ENCODE peak calls at places on chromosomes 7 and 10, in four cellular contexts. T, H, D and Z are unnamed samples. For H3K4me1 and H3K36me3, the result is how much of the 10 kb centered on the place peaks cover.

GRCh38 chr7:17055596-17055995 is 173.8 kb upstream of the AGR3 start:
- DNase-seq in T (no peak), D (no peak), H (no peak), Z (no peak)

GRCh38 chr7:22884911-22885823 is 62.5 kb upstream of the TOMM7 start:
- DNase-seq in T (no peak), D (no peak), H (no peak), Z (no peak)

GRCh38 chr10:46297406-46298204 is 10.8 kb downstream of the ANTXRL start:
- DNase-seq in T (no peak), D (no peak), H (no peak), Z (peak)

GRCh38 chr10:110358278-110358677 is 53.6 kb upstream of the SMNDC1 start:
- DNase-seq in H (no peak), D (no peak), T (no peak), Z (no peak)

GRCh38 chr10:122143238-122143841 is 127.8 kb upstream of the BTBD16 start:
- DNase-seq in T (no peak), D (no peak), H (no peak), Z (no peak)

GRCh38 chr7:68504766-68505165 is 1093.5 kb upstream of the AUTS2 start:
- DNase-seq in T (no peak), H (no peak), D (no peak), Z (no peak)

GRCh38 chr7:135995751-135996150 is 18.6 kb upstream of the MTPN start:
- DNase-seq in T (no peak), H (no peak), D (no peak), Z (no peak)

GRCh38 chr7:47982610-47983009 is 3.2 kb upstream of the HUS1 start:
- DNase-seq in H (no peak), D (no peak), T (no peak), Z (no peak)

GRCh38 chr7:39085590-39086049 is 107.9 kb downstream of the POU6F2 start:
- DNase-seq in T (no peak), H (no peak), D (no peak), Z (no peak)

GRCh38 chr7:127770870-127771269 is 118.9 kb downstream of the SND1 start:
- DNase-seq in H (no peak), D (no peak), T (no peak), Z (no peak)

GRCh38 chr7:139634087-139634486 is 110.6 kb downstream of the CLEC2L start:
- DNase-seq in T (no peak), D (no peak), H (no peak), Z (no peak)

GRCh38 chr7:91784469-91784868 is 96.0 kb downstream of the MTERF1 start:
- DNase-seq in D (no peak), T (no peak), H (peak), Z (no peak)

DNA sequence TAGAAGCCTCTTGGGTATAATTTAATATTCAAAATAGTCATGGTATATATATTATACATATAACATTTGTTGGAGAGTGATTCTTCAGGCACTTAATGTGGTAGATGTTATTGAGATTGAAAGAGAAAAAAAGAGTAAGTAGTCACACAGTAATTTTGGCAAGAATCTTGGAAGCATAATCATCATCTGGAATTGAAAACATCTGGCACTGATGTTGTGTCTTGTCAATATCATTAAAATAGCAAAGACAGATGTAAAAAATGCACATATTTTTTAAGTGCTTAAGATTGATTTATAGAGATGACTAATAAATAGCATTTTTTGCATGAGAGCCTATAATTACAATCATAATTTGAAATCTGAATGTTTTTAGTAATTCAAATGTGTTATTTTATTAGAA is 9.5 kb downstream of the SEMA3D start:
- DNase-seq in T (no peak), D (no peak), H (no peak), Z (no peak)
- H3K27ac ChIP-seq in T (no peak), D (no peak), H (no peak), Z (no peak)

GRCh38 chr7:116218051-116218645 is 7.8 kb downstream of the TES start:
- DNase-seq in D (no peak), T (no peak), H (no peak), Z (peak)

GRCh38 chr7:116214921-116215320 is 4.6 kb downstream of the TES start:
- DNase-seq in H (no peak), D (no peak), T (no peak), Z (no peak)

GRCh38 chr7:116218747-116219146 is 8.4 kb downstream of the TES start:
- DNase-seq in T (no peak), H (no peak), D (no peak), Z (no peak)

GRCh38 chr7:116215550-116215949 is 5.2 kb downstream of the TES start:
- DNase-seq in D (no peak), H (no peak), T (no peak), Z (no peak)

GRCh38 chr7:116216956-116217570 is 6.7 kb downstream of the TES start:
- DNase-seq in H (no peak), D (no peak), T (no peak), Z (no peak)
- H3K4me1 ChIP-seq in H (under half), D (under half), T (under half), Z (half or more)

DNA sequence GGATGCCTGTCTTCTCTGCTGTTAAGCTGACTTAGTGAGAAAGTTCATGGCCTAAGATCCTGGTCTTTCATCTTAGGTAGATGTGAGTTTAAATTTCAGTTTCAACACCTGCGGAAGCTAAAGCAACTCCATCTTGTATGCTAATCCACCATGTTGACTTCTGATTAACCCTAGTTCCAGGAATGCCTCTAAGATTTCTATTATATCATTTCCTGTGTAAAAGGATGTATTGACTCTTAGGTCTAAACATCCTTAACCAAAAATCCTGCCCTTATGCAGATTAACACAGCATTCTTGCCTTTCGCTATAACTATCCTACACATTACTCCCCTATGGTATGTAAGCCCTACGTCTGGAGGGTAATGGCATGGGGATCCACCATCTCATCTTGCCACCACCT is 94.4 kb upstream of the CCDC6 start:
- DNase-seq in D (no peak), T (no peak), H (no peak), Z (no peak)
- H3K36me3 ChIP-seq in D (under half), T (under half), H (under half), Z (under half)

DNA sequence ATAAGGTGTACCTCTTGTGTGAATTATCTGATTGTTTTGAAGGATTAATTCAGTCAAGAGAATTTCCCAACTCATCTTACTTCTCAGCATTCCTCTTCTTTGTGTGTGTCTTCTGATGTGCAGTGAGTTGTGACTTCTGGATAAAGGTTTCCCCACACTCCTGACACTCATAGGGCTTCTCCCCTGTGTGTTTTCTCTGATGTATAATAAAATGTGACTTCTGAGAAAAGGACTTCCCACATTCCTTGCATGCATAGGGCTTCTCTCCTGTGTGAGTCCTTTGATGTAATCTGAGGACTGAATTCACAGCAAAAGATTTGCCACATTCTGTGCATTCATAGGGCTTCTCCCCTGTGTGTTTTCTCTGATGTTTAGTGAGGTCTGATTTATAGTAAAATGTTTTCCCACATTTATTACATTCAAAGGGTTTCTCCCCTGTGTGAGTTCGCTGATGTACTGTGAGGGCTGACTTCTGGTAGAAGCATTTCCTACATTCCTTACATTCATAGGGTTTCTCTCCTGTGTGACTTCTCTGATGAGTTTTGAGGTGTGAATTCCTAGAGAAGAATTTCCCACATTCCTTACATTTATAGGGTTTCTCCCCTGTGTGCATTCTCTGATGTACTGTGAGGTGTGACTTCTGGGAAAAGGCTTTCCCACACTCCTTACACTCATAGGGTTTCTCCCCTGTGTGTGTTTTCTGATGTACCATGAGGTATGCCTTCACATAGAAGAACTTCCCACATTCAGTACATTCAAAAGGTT is 24.2 kb downstream of the ZNF25 start:
- DNase-seq in H (no peak), T (no peak), D (no peak), Z (peak)
- H3K27ac ChIP-seq in H (no peak), T (no peak), D (no peak), Z (no peak)

DNA sequence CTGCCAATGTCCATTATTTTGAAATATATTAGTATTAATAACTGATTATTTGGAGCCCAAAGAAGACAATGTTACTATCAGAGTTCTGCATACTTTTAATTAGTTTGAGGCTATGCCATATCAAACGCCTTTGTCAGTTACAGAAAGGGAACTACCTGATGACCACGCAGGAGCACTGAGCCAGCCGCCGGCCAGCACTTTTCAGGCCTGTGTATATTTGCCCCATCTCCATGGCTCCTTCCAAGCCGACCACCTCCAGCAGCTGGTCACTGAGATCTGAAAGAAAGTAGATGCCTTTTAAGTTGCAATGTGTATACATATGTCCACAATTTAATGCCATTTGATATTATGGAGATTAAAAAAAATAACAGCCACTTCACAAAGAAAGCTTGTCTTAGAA is 188.4 kb upstream of the ETV1 start:
- DNase-seq in D (no peak), T (no peak), H (no peak), Z (no peak)
- H3K4me1 ChIP-seq in D (under half), T (under half), H (under half), Z (under half)

GRCh38 chr7:107902381-107902780 is 11.4 kb downstream of the DLD start:
- DNase-seq in H (no peak), D (no peak), T (no peak), Z (no peak)

GRCh38 chr7:107909445-107909844 is 18.5 kb downstream of the DLD start:
- DNase-seq in D (no peak), T (no peak), H (no peak), Z (no peak)

GRCh38 chr7:107911981-107912380 is 21.0 kb downstream of the DLD start:
- DNase-seq in H (no peak), T (no peak), D (no peak), Z (no peak)

DNA sequence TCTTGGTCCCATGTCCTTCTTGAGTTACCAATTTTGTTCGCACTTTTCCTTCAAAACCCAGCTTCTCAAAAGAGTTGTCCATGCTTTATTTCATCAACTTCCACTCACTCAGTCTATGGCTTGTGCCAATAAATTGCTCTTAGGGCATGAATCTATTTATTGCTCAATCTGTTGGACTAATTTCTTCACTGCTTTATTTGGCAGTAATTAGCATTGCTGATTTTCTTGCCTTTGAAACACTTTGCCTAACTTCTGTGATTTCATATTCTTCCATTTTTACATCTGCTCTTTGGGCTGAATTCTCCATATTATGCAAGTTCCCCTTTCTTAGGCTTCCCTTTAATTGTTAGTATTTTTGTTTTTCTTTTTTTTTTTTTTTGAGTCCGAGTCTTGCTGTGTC is 16.8 kb downstream of the DLD start:
- DNase-seq in D (no peak), T (no peak), H (no peak), Z (no peak)
- H3K36me3 ChIP-seq in D (under half), T (under half), H (half or more), Z (half or more)

GRCh38 chr7:6395898-6396582 is 51.7 kb downstream of the DAGLB start:
- DNase-seq in H (no peak), T (no peak), D (no peak), Z (no peak)
- H3K27ac ChIP-seq in H (no peak), T (no peak), D (no peak), Z (no peak)